ENCODE peak calls at places on chromosomes 3 and 15, in five cellular contexts. A, X, F, R and Z are unnamed samples.

GRCh38 chr15:72358532-72359180 is 17.2 kb downstream of the HEXA start:
- DNase-seq in X (peak), R (peak), F (no peak), A (peak), Z (peak)

GRCh38 chr3:8848696-8849131 is 79.3 kb upstream of the OXTR start:
- DNase-seq in R (peak), X (peak), A (no peak), F (no peak), Z (no peak)

GRCh38 chr3:171311784-171312183 is 148.4 kb downstream of the TNIK start:
- DNase-seq in R (no peak), X (no peak), A (no peak), F (no peak), Z (no peak)

GRCh38 chr3:190811775-190812480 is 50.6 kb downstream of the GMNC start:
- DNase-seq in X (peak), F (peak), A (peak), R (no peak), Z (no peak)

GRCh38 chr3:61052855-61053254 is 198.4 kb downstream of the FHIT start:
- DNase-seq in X (no peak), A (no peak), R (no peak), F (no peak), Z (no peak)

GRCh38 chr3:10255835-10256234 is 7.6 kb downstream of the TATDN2 start:
- DNase-seq in X (no peak), R (no peak), F (no peak), A (no peak), Z (no peak)

GRCh38 chr3:170511371-170511770 is 74.5 kb downstream of the SLC7A14 start:
- DNase-seq in F (no peak), A (no peak), X (no peak), R (no peak), Z (no peak)

GRCh38 chr3:147424325-147424910 is 15.3 kb downstream of the ZIC1 start:
- DNase-seq in A (no peak), F (no peak), R (no peak), X (no peak), Z (no peak)

GRCh38 chr15:86079491-86080266 is at the start of gene AGBL1:
- DNase-seq in X (no peak), A (no peak), R (no peak), F (no peak), Z (no peak)

GRCh38 chr3:94234177-94234788 is 171.4 kb downstream of the NSUN3 start:
- DNase-seq in A (no peak), R (no peak), F (peak), X (peak), Z (peak)

GRCh38 chr15:62841269-62841628 is 201.3 kb upstream of the TPM1 start:
- DNase-seq in X (no peak), A (no peak), F (no peak), R (no peak), Z (no peak)

GRCh38 chr3:129439381-129439816 is 349 bp downstream of the MBD4 start:
- DNase-seq in X (peak), A (no peak), R (no peak), F (peak), Z (no peak)

GRCh38 chr15:92580521-92580920 is 75.1 kb downstream of the FAM174B start:
- DNase-seq in R (no peak), A (no peak), F (no peak), X (no peak), Z (no peak)

GRCh38 chr15:84863480-84864428 is 20.7 kb upstream of the SLC28A1 start:
- DNase-seq in R (no peak), X (no peak), F (no peak), A (no peak), Z (no peak)

GRCh38 chr3:50341996-50342732 is 1.5 kb upstream of the RASSF1 start:
- DNase-seq in F (no peak), R (no peak), A (no peak), X (no peak), Z (no peak)

GRCh38 chr3:50342818-50343633 is 2.4 kb upstream of the RASSF1 start:
- DNase-seq in X (no peak), F (no peak), R (no peak), A (no peak), Z (no peak)

GRCh38 chr3:50339485-50340196 is 995 bp downstream of the RASSF1 start:
- DNase-seq in F (no peak), R (no peak), A (no peak), X (no peak), Z (no peak)

GRCh38 chr3:50340404-50341329 is at the start of gene RASSF1:
- DNase-seq in X (peak), A (peak), R (no peak), F (peak), Z (no peak)

DNA sequence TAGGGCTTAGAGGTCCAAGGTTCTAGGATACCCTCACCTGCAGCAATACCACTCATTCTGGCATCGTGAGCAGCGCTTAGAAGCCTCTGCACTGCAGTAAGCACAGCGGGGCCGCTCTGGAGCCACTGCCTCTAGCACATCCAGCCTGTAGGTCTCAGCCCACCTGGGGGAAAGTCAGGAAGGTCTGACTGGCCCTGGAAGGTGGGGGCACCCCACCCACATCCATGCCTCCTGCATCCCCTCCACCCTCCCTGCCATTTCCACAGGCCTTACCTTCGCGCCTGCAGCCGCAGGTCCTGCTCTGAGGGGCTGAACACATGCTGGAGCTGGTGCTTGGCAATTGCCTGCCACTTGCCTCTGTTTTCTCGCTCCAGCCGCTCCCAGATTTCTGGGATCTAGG is 901 bp upstream of the RASSF1 start:
- DNase-seq in X (no peak), A (no peak), F (no peak), R (no peak), Z (no peak)
- H3K4me3 ChIP-seq in X (no peak), A (no peak), F (no peak), R (peak), Z (no peak)

DNA sequence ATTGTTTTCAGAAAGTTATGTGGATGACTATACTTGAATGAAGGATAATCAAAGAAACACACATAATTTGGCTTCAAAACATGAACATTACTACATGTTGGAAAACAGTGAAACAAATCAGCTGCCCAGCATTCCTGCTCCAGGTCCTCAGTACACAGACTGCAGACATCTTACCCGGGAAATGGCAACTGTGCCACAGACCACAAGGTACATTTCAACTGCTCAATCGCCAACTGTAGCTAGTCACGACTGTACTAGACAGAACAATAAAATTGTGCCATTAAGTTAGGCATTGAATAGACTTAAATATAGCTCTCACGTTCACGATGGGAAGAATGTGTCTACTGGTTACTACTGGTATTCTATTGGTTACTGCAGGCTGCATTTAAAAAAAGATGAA is 5.0 kb downstream of the NAA50 start:
- DNase-seq in R (no peak), F (no peak), A (no peak), X (no peak), Z (no peak)
- H3K4me3 ChIP-seq in R (no peak), F (no peak), A (no peak), X (no peak), Z (no peak)

DNA sequence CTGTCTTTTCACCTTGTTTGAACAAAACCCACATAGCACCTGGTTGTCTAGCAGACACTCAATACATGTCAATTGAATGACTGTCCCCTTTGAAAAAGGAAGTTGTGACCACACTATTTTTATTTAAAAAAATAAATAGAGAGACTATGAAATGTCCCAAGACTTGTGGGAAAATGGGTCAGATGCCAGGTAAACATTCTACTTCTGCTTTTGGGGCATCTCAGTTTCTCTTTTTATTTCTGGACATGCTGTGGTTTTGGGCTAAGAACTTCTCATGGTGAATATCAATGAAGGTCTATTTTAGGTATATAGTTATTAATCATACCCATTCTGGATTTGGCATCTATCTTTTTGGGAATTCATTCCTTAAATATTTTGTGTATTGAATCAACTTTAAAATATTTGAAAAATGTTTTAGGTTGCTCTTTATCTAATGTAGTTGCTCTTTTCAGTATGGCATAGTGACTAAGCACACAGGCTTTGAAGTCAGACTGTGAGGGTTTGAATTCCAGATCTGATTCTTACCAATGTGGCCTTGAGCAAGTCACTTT is 4.4 kb downstream of the TMEM45A start:
- DNase-seq in F (no peak), X (peak), R (no peak), A (peak), Z (no peak)
- H3K4me3 ChIP-seq in F (no peak), X (no peak), R (no peak), A (no peak), Z (no peak)

GRCh38 chr3:32820430-32820829 is 2.6 kb downstream of the TRIM71 start:
- DNase-seq in A (no peak), X (no peak), R (no peak), F (no peak), Z (no peak)

GRCh38 chr3:32820971-32821685 is 3.3 kb downstream of the TRIM71 start:
- DNase-seq in F (no peak), X (no peak), R (no peak), A (no peak), Z (no peak)

GRCh38 chr3:32818431-32819085 is 761 bp downstream of the TRIM71 start:
- DNase-seq in X (no peak), F (peak), R (no peak), A (no peak), Z (no peak)

GRCh38 chr3:32819086-32819450 is 1.3 kb downstream of the TRIM71 start:
- DNase-seq in F (no peak), X (no peak), R (no peak), A (no peak), Z (no peak)

GRCh38 chr3:32819581-32820348 is 2.0 kb downstream of the TRIM71 start:
- DNase-seq in X (no peak), A (no peak), R (no peak), F (peak), Z (no peak)
- H3K4me3 ChIP-seq in X (no peak), A (no peak), R (no peak), F (peak), Z (no peak)

DNA sequence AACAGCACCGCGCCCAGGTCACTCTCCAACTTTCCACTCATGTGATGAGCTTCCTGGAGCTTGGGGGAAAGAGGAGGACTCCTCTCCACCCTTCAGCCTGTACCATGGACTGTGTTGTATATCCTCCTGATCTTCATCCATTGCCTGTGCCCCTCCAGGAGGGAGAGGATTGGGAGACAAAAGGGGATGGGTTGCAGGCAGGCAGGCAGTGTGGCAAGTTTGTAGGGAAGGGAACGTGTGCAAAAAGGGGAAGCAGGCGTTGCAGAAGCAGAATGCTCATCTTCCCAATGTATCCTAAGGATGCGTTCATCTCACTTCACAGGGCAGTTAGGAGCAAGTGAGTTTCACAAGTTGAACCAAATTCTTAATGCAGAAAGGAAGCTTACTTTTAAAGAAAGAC is 28.1 kb upstream of the GHSR start:
- DNase-seq in A (no peak), X (no peak), R (no peak), F (no peak), Z (no peak)
- H3K4me3 ChIP-seq in A (peak), X (no peak), R (no peak), F (no peak), Z (no peak)

DNA sequence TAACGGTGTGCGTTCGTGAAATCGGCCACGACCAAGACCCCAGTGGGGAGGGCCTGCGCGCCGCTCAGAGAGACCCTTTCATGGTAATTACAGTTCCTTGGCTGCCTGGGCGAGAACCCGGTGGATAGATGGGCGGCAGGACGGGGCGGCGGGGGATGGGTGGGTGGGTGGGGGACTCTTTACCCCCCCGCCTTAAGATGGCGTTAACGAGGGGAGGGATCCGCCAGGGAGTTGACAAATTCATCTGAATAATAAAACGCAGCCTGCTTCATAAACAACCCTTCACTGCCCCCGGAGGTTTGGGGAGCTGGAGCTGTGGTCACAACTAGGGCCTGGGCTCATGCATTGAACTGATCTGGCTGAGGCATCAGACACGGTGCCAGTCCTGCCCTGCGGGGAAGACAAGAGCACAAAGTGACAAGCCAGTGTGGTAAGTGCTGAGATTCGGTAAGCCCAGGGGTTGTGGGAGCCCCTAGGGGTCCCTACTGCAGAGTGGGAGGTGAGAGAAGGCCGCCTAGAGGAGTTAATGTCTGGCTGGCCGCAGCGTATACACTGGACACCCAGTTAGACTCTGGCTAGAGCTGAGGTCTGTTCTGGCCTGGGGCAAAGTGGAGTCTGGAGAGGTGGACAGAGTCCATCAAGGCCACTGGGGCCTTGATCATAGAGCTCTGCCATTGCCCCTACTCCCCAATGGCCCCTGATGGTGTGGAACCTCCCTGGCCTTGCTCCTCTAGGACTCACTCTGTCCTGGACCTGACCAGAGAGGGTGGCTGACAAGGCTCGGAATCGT is 766 bp downstream of the MRAS start:
- DNase-seq in X (no peak), A (no peak), R (no peak), F (peak), Z (no peak)
- H3K4me3 ChIP-seq in X (peak), A (peak), R (peak), F (peak), Z (peak)

GRCh38 chr3:149647285-149647684 is 10.5 kb downstream of the WWTR1 start:
- DNase-seq in F (no peak), X (no peak), A (no peak), R (no peak), Z (no peak)
- H3K4me3 ChIP-seq in F (no peak), X (no peak), A (no peak), R (no peak), Z (no peak)

GRCh38 chr15:74136584-74137543 is 6.5 kb downstream of the ISLR2 start:
- DNase-seq in A (no peak), R (no peak), X (no peak), F (no peak), Z (no peak)

GRCh38 chr15:74140445-74140761 is 10.0 kb downstream of the ISLR2 start:
- DNase-seq in X (no peak), A (no peak), R (no peak), F (no peak), Z (no peak)

GRCh38 chr15:74135041-74135565 is 4.7 kb downstream of the ISLR2 start:
- DNase-seq in F (no peak), A (no peak), X (no peak), R (no peak), Z (no peak)

GRCh38 chr15:74138642-74139041 is 8.3 kb downstream of the ISLR2 start:
- DNase-seq in A (no peak), F (no peak), X (no peak), R (no peak), Z (no peak)

DNA sequence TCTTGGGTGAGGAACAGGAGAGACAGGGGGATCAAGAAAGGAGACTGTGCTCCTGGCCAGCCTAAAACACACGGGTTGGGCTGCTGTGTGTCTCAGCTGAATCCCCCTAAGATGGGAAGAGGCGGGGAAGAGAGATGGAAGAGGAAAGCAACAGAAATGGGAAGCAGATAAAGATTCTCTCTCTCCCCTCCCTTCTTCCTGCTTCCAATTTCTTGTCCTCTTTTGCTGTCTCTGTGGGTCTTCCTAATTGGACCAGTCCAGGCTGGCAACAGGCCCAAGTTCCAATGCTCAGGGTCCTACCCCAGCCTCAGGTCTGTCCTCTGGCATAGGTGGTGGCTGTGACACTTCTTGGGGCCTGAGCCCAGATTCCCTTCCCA is 7.1 kb downstream of the ISLR2 start:
- DNase-seq in R (no peak), X (no peak), A (no peak), F (no peak), Z (no peak)
- H3K4me3 ChIP-seq in R (no peak), X (no peak), A (no peak), F (no peak), Z (no peak)

GRCh38 chr3:169240786-169241486 is 422.6 kb downstream of the MECOM start:
- DNase-seq in A (no peak), X (no peak), F (no peak), R (no peak), Z (no peak)
- H3K4me3 ChIP-seq in A (peak), X (no peak), F (no peak), R (no peak), Z (no peak)

GRCh38 chr3:148759425-148759824 is 61.7 kb downstream of the AGTR1 start:
- DNase-seq in R (no peak), A (no peak), X (no peak), F (no peak), Z (no peak)

GRCh38 chr3:148755570-148755969 is 57.9 kb downstream of the AGTR1 start:
- DNase-seq in A (no peak), R (no peak), F (no peak), X (no peak), Z (no peak)

GRCh38 chr3:148757238-148757930 is 59.7 kb downstream of the AGTR1 start:
- DNase-seq in A (no peak), R (peak), F (peak), X (peak), Z (no peak)

GRCh38 chr3:148756306-148756705 is 58.6 kb downstream of the AGTR1 start:
- DNase-seq in F (no peak), X (no peak), R (no peak), A (no peak), Z (no peak)

DNA sequence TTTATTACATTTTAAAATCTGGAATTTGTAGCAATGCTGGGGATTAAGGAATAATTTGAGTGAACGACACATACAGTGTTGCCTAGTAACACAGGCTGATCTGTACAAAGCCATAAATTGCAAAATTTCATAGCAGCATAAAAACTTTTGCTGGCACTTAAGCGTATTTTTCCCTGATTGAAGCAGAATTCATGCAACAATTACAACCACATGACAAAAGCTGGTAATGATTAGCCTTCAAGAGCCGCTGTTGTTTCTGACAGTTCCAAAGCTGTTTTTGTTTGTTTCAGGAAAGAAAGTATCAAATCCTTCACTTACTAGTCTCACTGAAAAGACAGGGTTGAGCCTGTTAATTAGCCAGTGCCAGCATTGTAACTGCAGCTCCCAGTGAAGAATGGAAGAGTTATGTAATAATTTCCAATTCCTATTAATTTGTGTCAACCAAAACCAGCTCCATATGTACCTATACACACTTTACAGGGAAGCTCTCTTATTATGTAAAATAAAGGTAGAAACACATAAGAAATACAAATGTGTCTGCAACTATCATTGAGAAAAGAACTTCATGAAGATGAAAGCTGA is 60.7 kb downstream of the AGTR1 start:
- DNase-seq in F (no peak), X (no peak), R (no peak), A (no peak), Z (no peak)
- H3K4me3 ChIP-seq in F (no peak), X (no peak), R (no peak), A (no peak), Z (no peak)